ENCODE peak calls at places on chromosome 13, in eight cellular contexts. J is NCI-H1105; T is activated CD4-positive, CD25-positive, alpha-beta regulatory T cell treated with anti-CD3 and anti-CD28 coated beads, Interleukin-2, amount 50 U/mL, for 16 hours; I is activated T-helper 1 cell treated with anti-CD3 and anti-CD28 coated beads, Interleukin-12 subunit alpha, Interleukin-12 subunit beta, Interleukin-2, Interleukin-4 antibody, amounts not matched to agents 30 ng/mL and 10 ng/mL and 1 ng/mL, durations not matched to agents 14 hours and 24 hours and 36 hours; Z is sciatic nerve; X is T-helper 1 cell; M is H7; W is tibial artery. L is an unnamed sample.

GRCh38 chr13:94568443-94568842 is 27.5 kb downstream of the TGDS start:
- DNase-seq in X (no peak), I (no peak), T (no peak), Z (no peak), J (no peak), M (no peak), W (no peak), L (no peak)

GRCh38 chr13:92547256-92547655 is 679.4 kb upstream of the GPC6 start:
- DNase-seq in W (no peak), J (no peak), X (no peak), T (no peak), M (no peak), I (no peak), Z (no peak), L (no peak)

GRCh38 chr13:78806457-78806856 is 147.5 kb upstream of the OBI1 start:
- DNase-seq in J (no peak), Z (no peak), I (no peak), W (no peak), M (no peak), X (no peak), T (no peak), L (no peak)

GRCh38 chr13:108915095-108915633 is 285.8 kb downstream of the MYO16 start:
- DNase-seq in X (no peak), I (no peak), J (peak; percentile 14), W (no peak), Z (no peak), M (no peak), T (no peak), L (no peak)

GRCh38 chr13:49435992-49436391 is 7.9 kb downstream of the CAB39L start:
- DNase-seq in T (no peak), M (no peak), W (no peak), I (no peak), X (no peak), J (no peak), Z (no peak), L (no peak)

GRCh38 chr13:28548872-28549271 is 53.9 kb upstream of the FLT1 start:
- DNase-seq in J (no peak), I (no peak), T (no peak), Z (no peak), W (no peak), X (no peak), M (peak; percentile 54), L (no peak)

GRCh38 chr13:21671793-21672680 is 1.2 kb downstream of the FGF9 start:
- DNase-seq in I (no peak), W (no peak), X (no peak), Z (no peak), T (no peak), J (no peak), M (peak; percentile 52), L (no peak)

GRCh38 chr13:71237332-71237731 is 629.7 kb downstream of the DACH1 start:
- DNase-seq in W (no peak), Z (no peak), T (no peak), I (no peak), X (no peak), J (no peak), M (no peak), L (no peak)

GRCh38 chr13:41463823-41464602 is 6.7 kb downstream of the RGCC start:
- DNase-seq in T (no peak), Z (no peak), I (peak; percentile 43), W (no peak), X (no peak), M (no peak), J (no peak), L (peak; percentile 59)

GRCh38 chr13:30438286-30438685 is 16.0 kb downstream of the UBE2L5 start:
- DNase-seq in M (no peak), Z (no peak), I (no peak), T (no peak), J (no peak), X (no peak), W (no peak), L (no peak)

GRCh38 chr13:27338816-27339215 is 68.2 kb downstream of the RASL11A start:
- DNase-seq in X (no peak), M (peak; percentile 84), I (no peak), J (no peak), W (no peak), T (no peak), Z (no peak), L (no peak)

GRCh38 chr13:92827503-92827902 is 399.1 kb upstream of the GPC6 start:
- DNase-seq in Z (no peak), J (no peak), M (no peak), W (no peak), I (no peak), T (no peak), X (no peak), L (no peak)

GRCh38 chr13:102877285-102877684 is 31.5 kb downstream of the ERCC5 start:
- DNase-seq in Z (no peak), I (no peak), M (no peak), X (no peak), T (no peak), J (no peak), W (no peak), L (no peak)

GRCh38 chr13:112354330-112355273 is 21.6 kb upstream of the SPACA7 start:
- DNase-seq in I (no peak), M (no peak), W (no peak), T (no peak), J (no peak), X (no peak), Z (no peak), L (no peak)